ENCODE peak calls at places on chromosome 9, in four cellular contexts. One of them, this sample, is unnamed.

GRCh38 chr9:21696411-21696865 is 106.0 kb upstream of the MTAP start:
- DNase-seq in H1: peak; percentile 85
- DNase-seq in GM12891: no peak
- DNase-seq in K562: no peak
- DNase-seq in this sample: no peak

GRCh38 chr9:77907581-77907980 is 124.0 kb downstream of the GNAQ start:
- DNase-seq in H1: no peak
- DNase-seq in GM12891: no peak
- DNase-seq in K562: no peak
- DNase-seq in this sample: no peak

GRCh38 chr9:87007711-87008360 is 60.5 kb upstream of the GAS1 start:
- DNase-seq in H1: no peak
- DNase-seq in GM12891: no peak
- DNase-seq in K562: no peak
- DNase-seq in this sample: no peak

GRCh38 chr9:95509851-95510529 is 6.8 kb downstream of the PTCH1 start:
- DNase-seq in H1: no peak
- DNase-seq in GM12891: no peak
- DNase-seq in K562: no peak
- DNase-seq in this sample: no peak

GRCh38 chr9:5416962-5417361 is 20.8 kb downstream of the PLGRKT start:
- DNase-seq in H1: no peak
- DNase-seq in GM12891: no peak
- DNase-seq in K562: no peak
- DNase-seq in this sample: no peak

GRCh38 chr9:22064957-22065356 is 55.9 kb upstream of the CDKN2B start:
- DNase-seq in H1: no peak
- DNase-seq in GM12891: no peak
- DNase-seq in K562: no peak
- DNase-seq in this sample: no peak

GRCh38 chr9:101311759-101312420 is 72.9 kb downstream of the BAAT start:
- DNase-seq in H1: no peak
- DNase-seq in GM12891: peak; percentile 7
- DNase-seq in K562: peak; percentile 61
- DNase-seq in this sample: no peak

GRCh38 chr9:113992276-113992951 is 85.7 kb downstream of the AMBP start:
- DNase-seq in H1: no peak
- DNase-seq in GM12891: no peak
- DNase-seq in K562: no peak
- DNase-seq in this sample: no peak

GRCh38 chr9:87865626-87866025 is 17.1 kb upstream of the SPATA31E1 start:
- DNase-seq in H1: no peak
- DNase-seq in GM12891: no peak
- DNase-seq in K562: no peak
- DNase-seq in this sample: no peak

GRCh38 chr9:89617978-89618377 is 13.2 kb downstream of the GADD45G start:
- DNase-seq in H1: no peak
- DNase-seq in GM12891: no peak
- DNase-seq in K562: no peak
- DNase-seq in this sample: no peak

GRCh38 chr9:122498883-122499288 is 11.7 kb upstream of the OR1J2 start:
- DNase-seq in H1: peak; percentile 41
- DNase-seq in GM12891: peak; percentile 5
- DNase-seq in K562: peak; percentile 31
- DNase-seq in this sample: no peak

GRCh38 chr9:69671291-69671903 is 774 bp downstream of the APBA1 start:
- DNase-seq in H1: no peak
- DNase-seq in GM12891: no peak
- DNase-seq in K562: no peak
- DNase-seq in this sample: no peak

GRCh38 chr9:91603940-91604339 is 180.3 kb upstream of the NFIL3 start:
- DNase-seq in H1: no peak
- DNase-seq in GM12891: no peak
- DNase-seq in K562: no peak
- DNase-seq in this sample: no peak

GRCh38 chr9:131291795-131292315 is 2.3 kb downstream of the PLPP7 start:
- DNase-seq in H1: no peak
- DNase-seq in GM12891: no peak
- DNase-seq in K562: no peak
- DNase-seq in this sample: no peak

GRCh38 chr9:99383536-99383935 is 161.5 kb downstream of the SEC61B start:
- DNase-seq in H1: no peak
- DNase-seq in GM12891: no peak
- DNase-seq in K562: no peak
- DNase-seq in this sample: no peak

GRCh38 chr9:107216331-107216730 is 66.7 kb upstream of the RAD23B start:
- DNase-seq in H1: no peak
- DNase-seq in GM12891: no peak
- DNase-seq in K562: no peak
- DNase-seq in this sample: no peak

GRCh38 chr9:38362912-38363588 is 29.5 kb upstream of the ALDH1B1 start:
- DNase-seq in H1: no peak
- DNase-seq in GM12891: peak; percentile 31
- DNase-seq in K562: peak; percentile 25
- DNase-seq in this sample: no peak

GRCh38 chr9:26656003-26656940 is 236.3 kb downstream of the CAAP1 start:
- DNase-seq in H1: peak; percentile 58
- DNase-seq in GM12891: no peak
- DNase-seq in K562: peak; percentile 2
- DNase-seq in this sample: no peak

GRCh38 chr9:14690986-14691730 is 2.1 kb downstream of the ZDHHC21 start:
- DNase-seq in H1: no peak
- DNase-seq in GM12891: no peak
- DNase-seq in K562: no peak
- DNase-seq in this sample: no peak

GRCh38 chr9:96061293-96061987 is 185.9 kb downstream of the ERCC6L2 start:
- DNase-seq in H1: peak; percentile 54
- DNase-seq in GM12891: peak; percentile 32
- DNase-seq in K562: peak; percentile 45
- DNase-seq in this sample: no peak

GRCh38 chr9:8235489-8235888 is 435.9 kb upstream of the DMAC1 start:
- DNase-seq in H1: no peak
- DNase-seq in GM12891: no peak
- DNase-seq in K562: no peak
- DNase-seq in this sample: no peak

GRCh38 chr9:109442716-109443115 is 55.4 kb downstream of the PTPN3 start:
- DNase-seq in H1: no peak
- DNase-seq in GM12891: no peak
- DNase-seq in K562: no peak
- DNase-seq in this sample: no peak

GRCh38 chr9:20215552-20215951 is 406.7 kb downstream of the MLLT3 start:
- DNase-seq in H1: no peak
- DNase-seq in GM12891: no peak
- DNase-seq in K562: no peak
- DNase-seq in this sample: no peak

GRCh38 chr9:15277400-15278137 is 29.4 kb downstream of the TTC39B start:
- DNase-seq in H1: no peak
- DNase-seq in GM12891: no peak
- DNase-seq in K562: no peak
- DNase-seq in this sample: no peak

GRCh38 chr9:129242971-129243561 is 65.0 kb upstream of the IER5L start:
- DNase-seq in H1: no peak
- DNase-seq in GM12891: no peak
- DNase-seq in K562: no peak
- DNase-seq in this sample: no peak

GRCh38 chr9:122376791-122377190 is 6.0 kb downstream of the PTGS1 start:
- DNase-seq in H1: no peak
- DNase-seq in GM12891: no peak
- DNase-seq in K562: peak; percentile 30
- DNase-seq in this sample: no peak

GRCh38 chr9:105127863-105128220 is 116.6 kb upstream of the SLC44A1 start:
- DNase-seq in H1: no peak
- DNase-seq in GM12891: peak; percentile 48
- DNase-seq in K562: no peak
- DNase-seq in this sample: peak; percentile 25

GRCh38 chr9:38118862-38119435 is 49.9 kb upstream of the SHB start:
- DNase-seq in H1: no peak
- DNase-seq in GM12891: no peak
- DNase-seq in K562: no peak
- DNase-seq in this sample: no peak

GRCh38 chr9:35195683-35196082 is 33.9 kb downstream of the UNC13B start:
- DNase-seq in H1: no peak
- DNase-seq in GM12891: no peak
- DNase-seq in K562: peak; percentile 6
- DNase-seq in this sample: no peak

GRCh38 chr9:5531251-5531972 is 21.1 kb downstream of the PDCD1LG2 start:
- DNase-seq in H1: no peak
- DNase-seq in GM12891: no peak
- DNase-seq in K562: no peak
- DNase-seq in this sample: no peak

GRCh38 chr9:99824378-99825157 is 2.9 kb downstream of the NR4A3 start:
- DNase-seq in H1: peak; percentile 93
- DNase-seq in GM12891: peak; percentile 70
- DNase-seq in K562: peak; percentile 40
- DNase-seq in this sample: peak; percentile 67

GRCh38 chr9:10525972-10526371 is 86.8 kb downstream of the PTPRD start:
- DNase-seq in H1: no peak
- DNase-seq in GM12891: no peak
- DNase-seq in K562: no peak
- DNase-seq in this sample: no peak

GRCh38 chr9:32701321-32702022 is 66.0 kb upstream of the TAF1L start:
- DNase-seq in H1: no peak
- DNase-seq in GM12891: no peak
- DNase-seq in K562: no peak
- DNase-seq in this sample: no peak

GRCh38 chr9:121340676-121341392 is 29.2 kb downstream of the STOM start:
- DNase-seq in H1: no peak
- DNase-seq in GM12891: no peak
- DNase-seq in K562: no peak
- DNase-seq in this sample: no peak
- TF ChIP-seq TAF1 in H1: no peak
- TF ChIP-seq TAF1 in GM12891: no peak
- TF ChIP-seq TAF1 in K562: no peak
- TF ChIP-seq TAF1 in this sample: no peak

GRCh38 chr9:79745752-79746336 is 174.1 kb downstream of the TLE4 start:
- DNase-seq in H1: no peak
- DNase-seq in GM12891: no peak
- DNase-seq in K562: no peak
- DNase-seq in this sample: no peak

GRCh38 chr9:79741381-79741780 is 169.6 kb downstream of the TLE4 start:
- DNase-seq in H1: no peak
- DNase-seq in GM12891: no peak
- DNase-seq in K562: no peak
- DNase-seq in this sample: no peak

GRCh38 chr9:79742145-79742820 is 170.5 kb downstream of the TLE4 start:
- DNase-seq in H1: no peak
- DNase-seq in GM12891: no peak
- DNase-seq in K562: no peak
- DNase-seq in this sample: no peak
- TF ChIP-seq POLR2AphosphoS5 in H1: no peak
- TF ChIP-seq POLR2AphosphoS5 in GM12891: no peak
- TF ChIP-seq POLR2AphosphoS5 in K562: no peak
- TF ChIP-seq POLR2AphosphoS5 in this sample: no peak

DNA sequence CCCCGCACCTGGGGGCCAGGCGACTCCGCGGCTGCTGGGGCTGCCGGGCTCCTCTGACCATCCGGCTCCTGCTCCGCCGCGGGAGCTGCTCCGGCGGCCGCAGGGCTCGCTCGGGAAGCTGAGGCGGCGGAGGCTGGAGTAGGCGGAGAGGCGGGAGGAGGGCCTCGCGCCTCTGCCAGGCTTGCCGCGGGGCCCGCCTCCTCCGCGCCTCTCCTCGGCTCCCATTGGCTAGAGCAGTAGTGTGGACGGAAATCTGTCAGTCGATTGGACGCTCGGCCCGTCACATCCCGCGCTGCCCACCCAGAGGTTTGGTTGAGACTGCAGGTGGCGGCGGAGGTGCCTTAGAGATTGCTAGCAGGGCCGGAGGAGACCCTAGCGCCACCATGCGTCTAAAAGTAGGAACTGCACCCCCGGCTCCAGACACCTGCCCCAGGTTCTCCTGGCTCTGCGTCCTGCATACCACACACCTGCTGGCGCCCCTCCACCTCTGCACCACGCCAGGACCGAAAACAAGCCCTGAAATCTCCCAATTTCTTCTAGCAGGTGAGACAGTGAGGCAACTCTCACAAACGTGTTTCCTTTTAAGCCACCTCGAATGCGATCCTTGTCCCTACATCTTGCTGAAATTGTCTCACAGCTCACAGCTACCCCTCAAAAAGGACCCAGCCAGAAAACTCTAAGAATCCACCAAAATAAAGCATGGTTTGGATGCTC is at the start of gene SCAI:
- DNase-seq in H1: peak; percentile 99
- DNase-seq in GM12891: peak; percentile 96
- DNase-seq in K562: peak; percentile 98
- DNase-seq in this sample: peak; percentile 95
- TF ChIP-seq POLR2A in H1: peak; percentile 85
- TF ChIP-seq POLR2A in GM12891: no peak
- TF ChIP-seq POLR2A in K562: no peak
- TF ChIP-seq POLR2A in this sample: peak; percentile 52

GRCh38 chr9:76764138-76764537 is at the start of gene PCA3:
- DNase-seq in H1: no peak
- DNase-seq in GM12891: no peak
- DNase-seq in K562: no peak
- DNase-seq in this sample: no peak

GRCh38 chr9:76761448-76761847 is 2.8 kb upstream of the PCA3 start:
- DNase-seq in H1: no peak
- DNase-seq in GM12891: no peak
- DNase-seq in K562: peak; percentile 11
- DNase-seq in this sample: no peak

GRCh38 chr9:76766126-76766525 is 1.9 kb downstream of the PCA3 start:
- DNase-seq in H1: no peak
- DNase-seq in GM12891: no peak
- DNase-seq in K562: no peak
- DNase-seq in this sample: no peak
- TF ChIP-seq TAF1 in H1: no peak
- TF ChIP-seq TAF1 in GM12891: no peak
- TF ChIP-seq TAF1 in K562: no peak
- TF ChIP-seq TAF1 in this sample: no peak

GRCh38 chr9:97802276-97802675 is 50.8 kb upstream of the FOXE1 start:
- DNase-seq in H1: no peak
- DNase-seq in GM12891: no peak
- DNase-seq in K562: peak; percentile 27
- DNase-seq in this sample: no peak
- TF ChIP-seq POLR2AphosphoS5 in H1: no peak
- TF ChIP-seq POLR2AphosphoS5 in GM12891: no peak
- TF ChIP-seq POLR2AphosphoS5 in K562: no peak
- TF ChIP-seq POLR2AphosphoS5 in this sample: no peak

GRCh38 chr9:127928232-127929043 is 2.1 kb downstream of the PIP5KL1 start:
- DNase-seq in H1: no peak
- DNase-seq in GM12891: no peak
- DNase-seq in K562: no peak
- DNase-seq in this sample: no peak
- TF ChIP-seq POLR2A in H1: no peak
- TF ChIP-seq POLR2A in GM12891: no peak
- TF ChIP-seq POLR2A in K562: peak; percentile 21
- TF ChIP-seq POLR2A in this sample: no peak